ENCODE peak calls at places on chromosomes 16 and 17, in eight cellular contexts. J is HT-29; N is islet precursor cell; R is epithelial cell of esophagus; F is gastrocnemius medialis; B is GM23248; W is NAMALWA; Z is stimulated activated CD8-positive, alpha-beta memory T cell treated with anti-CD3 and anti-CD28 coated beads, Interleukin-12 subunit alpha, Interleukin-12 subunit beta, amount 100 ng/mL, for 1 hour. D is an unnamed sample.

GRCh38 chr17:57517519-57518342 is 227.4 kb downstream of the CCDC182 start:
- DNase-seq in F (no peak), B (no peak), N (peak), J (peak), R (no peak), Z (no peak), W (no peak), D (no peak)

GRCh38 chr16:29151317-29151716 is 166.5 kb downstream of the LAT start:
- DNase-seq in Z (no peak), B (no peak), N (no peak), R (no peak), F (no peak), W (no peak), J (no peak), D (no peak)

GRCh38 chr17:81858967-81859905 is 1.1 kb downstream of the P4HB start:
- DNase-seq in N (no peak), J (no peak), R (no peak), Z (no peak), B (peak), W (peak), F (no peak), D (no peak)

GRCh38 chr16:11572301-11572995 is 14.3 kb downstream of the LITAF start:
- DNase-seq in F (no peak), W (no peak), B (no peak), R (no peak), J (no peak), Z (peak), N (no peak), D (no peak)

GRCh38 chr16:86052926-86053325 is 154.0 kb downstream of the IRF8 start:
- DNase-seq in N (no peak), Z (no peak), W (no peak), R (no peak), F (no peak), B (no peak), J (no peak), D (no peak)

GRCh38 chr17:57257213-57257873 is 1.0 kb downstream of the MSI2 start:
- DNase-seq in R (no peak), F (no peak), W (peak), N (peak), J (peak), B (peak), Z (no peak), D (peak)

GRCh38 chr17:28255616-28256015 is 63.4 kb upstream of the TMEM97 start:
- DNase-seq in Z (no peak), F (no peak), R (no peak), N (no peak), W (no peak), J (no peak), B (no peak), D (no peak)

GRCh38 chr17:21524211-21524591 is 148.0 kb downstream of the KCNJ12 start:
- DNase-seq in F (peak), B (no peak), N (peak), J (no peak), Z (no peak), R (no peak), W (no peak), D (no peak)

GRCh38 chr16:19392352-19392751 is 25.3 kb upstream of the TMC5 start:
- DNase-seq in W (no peak), J (no peak), Z (no peak), N (no peak), F (no peak), R (no peak), B (no peak), D (no peak)

GRCh38 chr17:10073026-10073425 is 125.4 kb downstream of the GAS7 start:
- DNase-seq in R (peak), Z (no peak), J (no peak), N (peak), F (no peak), B (no peak), W (no peak), D (no peak)